ENCODE peak calls at places on chromosomes 11 and 22, in ten cellular contexts. Y is NCI-H2081; N is kidney; P is stimulated activated naive CD4-positive, alpha-beta T cell; O is PC-3; M is amniotic stem cell; B is nephron progenitor cell; K is HAP-1; T is foreskin fibroblast; X is stimulated activated CD8-positive, alpha-beta memory T cell treated with anti-CD3 and anti-CD28 coated beads, Interleukin-2, amount 100 ng/mL, for 1 hour. E is an unnamed sample.

GRCh38 chr11:6323291-6323905 is 3.1 kb upstream of the CAVIN3 start:
- DNase-seq in Y (peak), N (no peak), P (no peak), O (no peak), M (no peak), B (no peak), K (no peak), T (no peak), X (no peak), E (no peak)

GRCh38 chr11:19187101-19187500 is 14.7 kb downstream of the CSRP3 start:
- DNase-seq in Y (no peak), N (no peak), P (no peak), O (no peak), M (no peak), B (no peak), K (no peak), T (peak), X (no peak), E (no peak)

GRCh38 chr11:36071917-36072500 is 128.1 kb downstream of the LDLRAD3 start:
- DNase-seq in Y (no peak), N (no peak), P (no peak), O (no peak), M (no peak), B (no peak), K (no peak), T (no peak), X (no peak), E (no peak)

GRCh38 chr22:50082961-50083461 is 2.2 kb downstream of the MLC1 start:
- DNase-seq in Y (no peak), N (no peak), P (no peak), O (no peak), M (no peak), B (no peak), K (no peak), T (no peak), X (no peak), E (no peak)

GRCh38 chr11:134347441-134347840 is 15.7 kb downstream of the GLB1L2 start:
- DNase-seq in Y (no peak), N (no peak), P (no peak), O (no peak), M (no peak), B (no peak), K (no peak), T (no peak), X (no peak), E (no peak)

GRCh38 chr11:79312591-79313267 is 128.1 kb downstream of the TENM4 start:
- DNase-seq in Y (peak), N (no peak), P (no peak), O (no peak), M (no peak), B (no peak), K (no peak), T (no peak), X (no peak), E (no peak)

GRCh38 chr11:111913997-111914396 is 1.5 kb downstream of the HSPB2 start:
- DNase-seq in Y (peak), N (peak), P (no peak), O (peak), M (peak), B (no peak), K (no peak), T (peak), X (no peak), E (no peak)

GRCh38 chr22:31212783-31213626 is 907 bp downstream of the LIMK2 start:
- DNase-seq in Y (no peak), N (no peak), P (no peak), O (no peak), M (no peak), B (no peak), K (no peak), T (no peak), X (no peak), E (peak)

GRCh38 chr11:5071815-5072214 is 2.4 kb downstream of the OR52E1 start:
- DNase-seq in Y (no peak), N (no peak), P (no peak), O (no peak), M (no peak), B (no peak), K (no peak), T (peak), X (no peak), E (no peak)

GRCh38 chr11:57779275-57779674 is 17.7 kb downstream of the CTNND1 start:
- DNase-seq in Y (no peak), N (no peak), P (no peak), O (peak), M (no peak), B (no peak), K (peak), T (peak), X (no peak), E (peak)